ENCODE peak calls at places on chromosomes 7 and 10, in five cellular contexts. C is H7, Y is brain microvascular endothelial cell, O is NCI-H345, X is NCI-H82. L is an unnamed sample.
A peak's percentile ranks its signal among the peaks of the same experiment; 100 is the strongest.

GRCh38 chr10:72323108-72323932 is 31.4 kb downstream of the DNAJB12 start:
- DNase-seq in C (no peak), Y (no peak), O (no peak), X (no peak), L (no peak)

GRCh38 chr10:48439581-48440041 is 133.1 kb downstream of the MAPK8 start:
- DNase-seq in C (peak; percentile 46), Y (no peak), O (no peak), X (no peak), L (no peak)

GRCh38 chr10:27724287-27724686 is 21.3 kb downstream of the MKX start:
- DNase-seq in C (peak; percentile 19), Y (no peak), O (no peak), X (no peak), L (no peak)

GRCh38 chr7:23261843-23262452 is 15.4 kb downstream of the GPNMB start:
- DNase-seq in C (peak; percentile 84), Y (peak; percentile 54), O (peak; percentile 63), X (peak; percentile 79), L (peak; percentile 25)

GRCh38 chr10:119028900-119029612 is 458 bp upstream of the NANOS1 start:
- DNase-seq in C (peak; percentile 99), Y (peak; percentile 78), O (peak; percentile 88), X (peak; percentile 95), L (peak; percentile 59)

GRCh38 chr7:91632948-91633519 is 247.5 kb downstream of the MTERF1 start:
- DNase-seq in C (no peak), Y (no peak), O (peak; percentile 73), X (peak; percentile 58), L (no peak)

GRCh38 chr10:131061221-131061620 is 250.3 kb downstream of the TCERG1L start:
- DNase-seq in C (no peak), Y (no peak), O (no peak), X (no peak), L (no peak)

GRCh38 chr10:77959887-77960286 is 33.3 kb upstream of the DLG5 start:
- DNase-seq in C (no peak), Y (no peak), O (no peak), X (no peak), L (no peak)

GRCh38 chr7:11193131-11193867 is 219.6 kb downstream of the PHF14 start:
- DNase-seq in C (peak; percentile 37), Y (no peak), O (peak; percentile 84), X (no peak), L (no peak)

GRCh38 chr10:4851846-4852245 is 25.8 kb downstream of the AKR1E2 start:
- DNase-seq in C (no peak), Y (no peak), O (no peak), X (no peak), L (no peak)

GRCh38 chr10:42618424-42618823 is 19.9 kb downstream of the ZNF33B start:
- DNase-seq in C (no peak), Y (no peak), O (no peak), X (no peak), L (no peak)

GRCh38 chr7:119472398-119473038 is 800.5 kb upstream of the KCND2 start:
- DNase-seq in C (no peak), Y (no peak), O (peak; percentile 87), X (peak; percentile 3), L (no peak)

GRCh38 chr10:81600185-81600584 is 274.8 kb upstream of the NRG3 start:
- DNase-seq in C (no peak), Y (peak; percentile 28), O (no peak), X (no peak), L (peak; percentile 75)

GRCh38 chr7:36784991-36785940 is 61.0 kb upstream of the AOAH start:
- DNase-seq in C (no peak), Y (no peak), O (no peak), X (no peak), L (no peak)

GRCh38 chr10:12333382-12334185 is 15.8 kb upstream of the CAMK1D start:
- DNase-seq in C (no peak), Y (peak; percentile 99), O (peak; percentile 80), X (no peak), L (peak; percentile 92)

GRCh38 chr7:47757946-47758371 is 176.0 kb upstream of the TNS3 start:
- DNase-seq in C (no peak), Y (peak; percentile 92), O (no peak), X (no peak), L (no peak)

GRCh38 chr10:76026176-76026771 is 594.9 kb downstream of the LRMDA start:
- DNase-seq in C (no peak), Y (no peak), O (no peak), X (no peak), L (no peak)

GRCh38 chr10:110429301-110429700 is 68.4 kb upstream of the DUSP5 start:
- DNase-seq in C (no peak), Y (no peak), O (no peak), X (no peak), L (no peak)

GRCh38 chr10:89301231-89301630 is 615 bp upstream of the IFIT2 start:
- DNase-seq in C (no peak), Y (no peak), O (no peak), X (no peak), L (peak; percentile 11)

GRCh38 chr7:153061913-153062528 is 302.5 kb downstream of the ACTR3B start:
- DNase-seq in C (peak; percentile 49), Y (no peak), O (no peak), X (no peak), L (no peak)

GRCh38 chr7:95718556-95719410 is 53.6 kb upstream of the DYNC1I1 start:
- DNase-seq in C (no peak), Y (no peak), O (no peak), X (peak; percentile 18), L (no peak)

GRCh38 chr7:150430465-150431085 is 19.9 kb upstream of the GIMAP8 start:
- DNase-seq in C (no peak), Y (no peak), O (no peak), X (no peak), L (no peak)

GRCh38 chr10:3635697-3636096 is 149.3 kb downstream of the KLF6 start:
- DNase-seq in C (no peak), Y (no peak), O (peak; percentile 62), X (no peak), L (no peak)

GRCh38 chr10:98269435-98269912 is 1.5 kb upstream of the LOXL4 start:
- DNase-seq in C (peak; percentile 71), Y (peak; percentile 70), O (peak; percentile 54), X (peak; percentile 39), L (peak; percentile 90)

GRCh38 chr10:24394479-24395190 is 185.7 kb downstream of the KIAA1217 start:
- DNase-seq in C (no peak), Y (no peak), O (no peak), X (no peak), L (no peak)

GRCh38 chr7:82945056-82945455 is 217.6 kb downstream of the PCLO start:
- DNase-seq in C (no peak), Y (no peak), O (no peak), X (no peak), L (no peak)

GRCh38 chr7:154546946-154547587 is 455.9 kb downstream of the PAXIP1 start:
- DNase-seq in C (no peak), Y (no peak), O (no peak), X (no peak), L (no peak)

GRCh38 chr7:86968618-86969017 is 90.8 kb downstream of the ELAPOR2 start:
- DNase-seq in C (no peak), Y (no peak), O (peak; percentile 43), X (no peak), L (no peak)

GRCh38 chr10:129755075-129756020 is 208.7 kb downstream of the EBF3 start:
- DNase-seq in C (no peak), Y (no peak), O (no peak), X (no peak), L (no peak)

GRCh38 chr7:46486264-46487206 is 565.5 kb upstream of the IGFBP3 start:
- DNase-seq in C (no peak), Y (peak; percentile 90), O (no peak), X (no peak), L (peak; percentile 38)

GRCh38 chr7:33108931-33109757 is at the start of gene RP9:
- DNase-seq in C (peak; percentile 96), Y (peak; percentile 37), O (peak; percentile 83), X (peak; percentile 90), L (peak; percentile 41)